ENCODE peak calls at places on chromosomes 1 and 21, in seven cellular contexts. T, Y, Q, V, L, N and I are unnamed samples.

GRCh38 chr1:235009074-235009473 is 119.6 kb downstream of the TOMM20 start:
- DNase-seq in T (no peak), Y (no peak), Q (no peak), V (no peak), L (no peak), N (no peak), I (no peak)

GRCh38 chr21:26964379-26964778 is 2.5 kb downstream of the ADAMTS5 start:
- DNase-seq in T (no peak), Y (no peak), Q (no peak), V (peak; percentile 72), L (peak; percentile 28), N (no peak), I (no peak)

GRCh38 chr1:15355968-15356621 is 53.6 kb upstream of the EFHD2 start:
- DNase-seq in T (no peak), Y (peak; percentile 89), Q (no peak), V (no peak), L (no peak), N (no peak), I (peak; percentile 93)

GRCh38 chr1:185155600-185156320 is 993 bp downstream of the TRMT1L start:
- DNase-seq in T (peak; percentile 32), Y (no peak), Q (no peak), V (no peak), L (no peak), N (no peak), I (peak; percentile 62)

GRCh38 chr1:9960705-9961562 is 17.7 kb downstream of the NMNAT1 start:
- DNase-seq in T (peak; percentile 6), Y (no peak), Q (no peak), V (no peak), L (no peak), N (no peak), I (no peak)

GRCh38 chr1:154999651-155000474 is 2.7 kb upstream of the ZBTB7B start:
- DNase-seq in T (no peak), Y (peak; percentile 50), Q (no peak), V (peak; percentile 69), L (peak; percentile 65), N (peak; percentile 31), I (no peak)

GRCh38 chr1:97895278-97895677 is 25.6 kb downstream of the DPYD start:
- DNase-seq in T (no peak), Y (no peak), Q (no peak), V (no peak), L (no peak), N (no peak), I (no peak)

GRCh38 chr1:151897861-151898468 is 11.3 kb downstream of the THEM4 start:
- DNase-seq in T (no peak), Y (no peak), Q (no peak), V (no peak), L (no peak), N (no peak), I (no peak)

GRCh38 chr21:44519346-44520325 is 20.4 kb downstream of the KRTAP10-1 start:
- DNase-seq in T (no peak), Y (no peak), Q (no peak), V (no peak), L (no peak), N (no peak), I (no peak)

GRCh38 chr1:248847181-248847955 is 9.3 kb downstream of the ZNF672 start:
- DNase-seq in T (no peak), Y (no peak), Q (no peak), V (no peak), L (no peak), N (no peak), I (no peak)

GRCh38 chr1:22143586-22144033 is 713 bp upstream of the WNT4 start:
- DNase-seq in T (no peak), Y (no peak), Q (no peak), V (peak; percentile 43), L (peak; percentile 28), N (no peak), I (no peak)
- TF ChIP-seq CTCF in T (no peak), Y (no peak), Q (no peak), V (no peak), L (no peak), N (no peak), I (no peak)

DNA sequence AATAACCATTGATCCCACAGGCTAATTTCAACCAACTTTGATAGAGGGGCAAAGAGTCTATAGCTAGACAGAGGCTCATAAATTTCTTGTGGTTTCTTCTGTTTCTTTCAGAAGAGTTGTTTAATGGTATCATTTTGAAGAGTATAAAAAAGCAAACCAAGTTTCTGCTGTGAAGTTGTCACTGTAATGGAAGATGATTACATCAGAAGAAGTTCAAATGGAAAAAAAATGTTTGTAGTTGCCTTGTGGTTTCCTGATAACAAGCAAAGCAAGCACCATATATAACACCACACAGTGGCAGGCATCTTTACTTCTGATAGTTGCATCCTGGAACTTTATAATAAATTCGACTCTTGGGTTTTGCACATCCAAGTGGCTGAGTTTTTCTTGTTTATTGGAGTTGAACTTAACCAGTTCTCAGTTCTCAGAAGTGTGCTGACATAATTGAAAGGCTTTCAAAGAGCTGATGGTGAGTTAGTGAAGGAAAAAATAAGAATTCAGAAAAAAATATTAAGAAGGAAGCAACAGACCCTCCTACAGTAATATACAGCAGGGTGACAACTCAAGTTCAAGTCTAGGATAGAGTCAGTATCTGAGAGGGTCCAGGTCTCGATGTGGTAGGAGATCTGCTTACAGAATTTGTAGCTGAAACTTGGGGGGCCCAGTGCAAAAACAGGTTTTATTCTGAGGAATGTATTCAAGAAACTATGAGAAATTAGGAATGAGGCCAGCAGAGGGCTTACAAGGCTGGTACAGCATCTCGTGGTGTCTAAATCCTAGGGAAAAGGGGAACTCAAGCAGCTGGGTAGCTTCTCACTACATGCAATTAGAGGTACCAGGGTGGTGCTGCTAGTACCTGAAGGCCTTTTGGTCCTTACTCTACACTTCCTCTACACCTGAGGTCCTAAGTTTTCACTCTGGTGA is 123.5 kb downstream of the CRB1 start:
- DNase-seq in T (peak; percentile 13), Y (peak; percentile 10), Q (no peak), V (no peak), L (no peak), N (no peak), I (peak; percentile 26)
- TF ChIP-seq CTCF in T (no peak), Y (no peak), Q (no peak), V (no peak), L (no peak), N (no peak), I (no peak)

DNA sequence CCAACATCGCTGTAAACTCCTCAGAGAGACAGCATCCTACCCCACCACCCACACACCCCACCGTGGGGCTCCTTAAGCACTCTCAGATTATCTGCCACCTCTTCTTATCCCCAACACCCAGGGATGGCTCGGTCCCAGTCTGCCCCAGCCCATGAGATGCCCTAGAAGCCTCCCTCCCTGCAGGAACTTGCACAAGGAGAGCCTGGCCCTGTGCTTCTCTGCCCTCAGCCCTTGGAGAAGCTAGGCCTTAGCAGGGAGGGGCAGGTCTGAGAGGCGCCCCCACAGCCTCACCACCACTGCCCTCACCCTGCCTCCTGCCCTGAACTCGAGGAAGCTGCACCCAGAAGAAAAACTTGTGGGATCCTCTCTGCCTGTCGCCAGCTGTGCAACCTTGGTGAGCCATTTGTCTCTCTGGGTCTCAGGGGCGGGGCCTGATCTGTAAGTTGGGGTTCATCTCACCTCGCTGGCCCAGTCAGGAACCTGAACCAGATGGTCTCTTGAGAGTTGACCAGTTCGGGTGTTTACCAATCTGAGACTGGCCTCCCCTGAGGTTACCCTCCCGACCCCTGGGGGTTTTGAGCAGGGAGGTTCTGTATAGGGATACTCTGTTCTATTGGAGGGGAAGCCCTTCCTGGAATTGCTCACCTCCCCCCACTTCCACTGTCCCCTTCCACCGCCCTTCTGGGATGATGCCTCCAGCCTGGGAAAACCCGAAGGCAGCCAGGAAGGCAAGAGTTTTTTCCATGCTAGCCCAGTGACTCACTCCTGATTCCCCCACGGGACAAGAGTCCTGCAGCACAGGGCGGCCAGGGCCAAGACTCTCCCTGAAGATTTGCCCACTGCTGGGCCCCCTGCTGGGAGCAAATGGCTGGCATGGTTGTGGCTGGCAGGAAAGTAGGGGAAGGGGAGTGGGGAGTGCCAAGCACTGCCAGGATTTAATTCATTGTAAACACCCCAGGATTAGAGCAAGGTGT is at the start of gene S100A3:
- DNase-seq in T (peak; percentile 88), Y (peak; percentile 89), Q (no peak), V (no peak), L (peak; percentile 35), N (peak; percentile 86), I (peak; percentile 84)
- TF ChIP-seq CTCF in T (peak; percentile 23), Y (peak; percentile 11), Q (peak; percentile 3), V (no peak), L (no peak), N (peak; percentile 26), I (no peak)

GRCh38 chr21:33892853-33893252 is 22.8 kb downstream of the ATP5PO start:
- DNase-seq in T (no peak), Y (peak; percentile 16), Q (no peak), V (no peak), L (no peak), N (no peak), I (no peak)
- TF ChIP-seq CTCF in T (no peak), Y (no peak), Q (peak; percentile 5), V (no peak), L (no peak), N (no peak), I (no peak)

GRCh38 chr1:65948609-65949229 is 156.0 kb downstream of the PDE4B start:
- DNase-seq in T (peak; percentile 56), Y (peak; percentile 33), Q (no peak), V (no peak), L (no peak), N (no peak), I (peak; percentile 21)
- TF ChIP-seq CTCF in T (peak; percentile 15), Y (no peak), Q (no peak), V (no peak), L (no peak), N (no peak), I (no peak)

DNA sequence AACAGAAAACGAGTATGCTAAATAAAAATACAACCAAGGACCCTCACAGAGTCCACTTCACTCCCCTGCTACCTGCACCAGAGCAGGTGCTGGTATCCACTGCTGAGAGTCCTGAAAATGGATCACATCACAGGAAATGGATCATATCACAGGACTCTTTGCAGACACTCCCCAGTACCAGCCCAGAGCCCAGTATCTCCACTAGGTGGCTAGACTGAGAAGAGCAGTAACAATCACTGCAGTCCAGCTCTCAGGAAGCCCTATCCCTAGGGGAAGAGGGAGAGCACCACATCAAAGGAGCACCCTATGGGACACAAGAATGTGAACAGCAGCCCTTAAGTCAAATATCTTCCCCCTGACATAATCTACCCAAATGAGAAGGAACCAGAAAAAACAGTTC is 28.0 kb downstream of the AGBL4 start:
- DNase-seq in T (no peak), Y (no peak), Q (no peak), V (no peak), L (no peak), N (no peak), I (no peak)
- TF ChIP-seq CTCF in T (no peak), Y (no peak), Q (no peak), V (no peak), L (no peak), N (no peak), I (no peak)

GRCh38 chr1:50357186-50357585 is 66.1 kb downstream of the DMRTA2 start:
- DNase-seq in T (no peak), Y (no peak), Q (no peak), V (no peak), L (no peak), N (no peak), I (no peak)
- TF ChIP-seq CTCF in T (no peak), Y (no peak), Q (no peak), V (no peak), L (no peak), N (no peak), I (no peak)

GRCh38 chr1:57422271-57423134 is 1.4 kb downstream of the DAB1 start:
- DNase-seq in T (peak; percentile 10), Y (no peak), Q (no peak), V (peak; percentile 11), L (no peak), N (no peak), I (peak; percentile 22)
- TF ChIP-seq CTCF in T (no peak), Y (no peak), Q (peak; percentile 30), V (no peak), L (no peak), N (no peak), I (no peak)